ENCODE peak calls at places on chromosomes 4 and X, in six cellular contexts. One of them, this sample, is unnamed.

GRCh38 chr4:41633321-41633720 is 95.4 kb downstream of the LIMCH1 start:
- DNase-seq in stimulated activated CD8-positive, alpha-beta memory T cell treated with anti-CD3 and anti-CD28 coated beads, Interleukin-15, amount 100 ng/mL, for 4 hours: no peak
- DNase-seq in mammary epithelial cell: no peak
- DNase-seq in fibroblast of pulmonary artery: no peak
- DNase-seq in pancreas: no peak
- DNase-seq in GM03348: no peak
- DNase-seq in this sample: no peak

GRCh38 chr4:77199276-77199675 is 42.3 kb downstream of the CCNG2 start:
- DNase-seq in stimulated activated CD8-positive, alpha-beta memory T cell treated with anti-CD3 and anti-CD28 coated beads, Interleukin-15, amount 100 ng/mL, for 4 hours: no peak
- DNase-seq in mammary epithelial cell: no peak
- DNase-seq in fibroblast of pulmonary artery: no peak
- DNase-seq in pancreas: no peak
- DNase-seq in GM03348: no peak
- DNase-seq in this sample: no peak

GRCh38 chr4:42327323-42327722 is 70.0 kb upstream of the SHISA3 start:
- DNase-seq in stimulated activated CD8-positive, alpha-beta memory T cell treated with anti-CD3 and anti-CD28 coated beads, Interleukin-15, amount 100 ng/mL, for 4 hours: no peak
- DNase-seq in mammary epithelial cell: no peak
- DNase-seq in fibroblast of pulmonary artery: no peak
- DNase-seq in pancreas: no peak
- DNase-seq in GM03348: no peak
- DNase-seq in this sample: no peak

GRCh38 chr4:145189981-145190380 is 9.6 kb upstream of the OTUD4 start:
- DNase-seq in stimulated activated CD8-positive, alpha-beta memory T cell treated with anti-CD3 and anti-CD28 coated beads, Interleukin-15, amount 100 ng/mL, for 4 hours: no peak
- DNase-seq in mammary epithelial cell: no peak
- DNase-seq in fibroblast of pulmonary artery: peak; percentile 29
- DNase-seq in pancreas: no peak
- DNase-seq in GM03348: no peak
- DNase-seq in this sample: peak; percentile 33

GRCh38 chr4:11232004-11232403 is 196.7 kb downstream of the HS3ST1 start:
- DNase-seq in stimulated activated CD8-positive, alpha-beta memory T cell treated with anti-CD3 and anti-CD28 coated beads, Interleukin-15, amount 100 ng/mL, for 4 hours: no peak
- DNase-seq in mammary epithelial cell: no peak
- DNase-seq in fibroblast of pulmonary artery: peak; percentile 35
- DNase-seq in pancreas: no peak
- DNase-seq in GM03348: no peak
- DNase-seq in this sample: no peak

GRCh38 chrX:155959018-155959587 is 38.4 kb upstream of the IL9R start:
- DNase-seq in stimulated activated CD8-positive, alpha-beta memory T cell treated with anti-CD3 and anti-CD28 coated beads, Interleukin-15, amount 100 ng/mL, for 4 hours: no peak
- DNase-seq in mammary epithelial cell: no peak
- DNase-seq in fibroblast of pulmonary artery: no peak
- DNase-seq in pancreas: no peak
- DNase-seq in GM03348: no peak
- DNase-seq in this sample: no peak

GRCh38 chr4:122992111-122992510 is 69.7 kb upstream of the NUDT6 start:
- DNase-seq in stimulated activated CD8-positive, alpha-beta memory T cell treated with anti-CD3 and anti-CD28 coated beads, Interleukin-15, amount 100 ng/mL, for 4 hours: no peak
- DNase-seq in mammary epithelial cell: peak; percentile 55
- DNase-seq in fibroblast of pulmonary artery: peak; percentile 35
- DNase-seq in pancreas: no peak
- DNase-seq in GM03348: peak; percentile 16
- DNase-seq in this sample: no peak

GRCh38 chrX:107826286-107827136 is 845 bp downstream of the MID2 start:
- DNase-seq in stimulated activated CD8-positive, alpha-beta memory T cell treated with anti-CD3 and anti-CD28 coated beads, Interleukin-15, amount 100 ng/mL, for 4 hours: peak; percentile 3
- DNase-seq in mammary epithelial cell: peak; percentile 41
- DNase-seq in fibroblast of pulmonary artery: peak; percentile 66
- DNase-seq in pancreas: peak; percentile 76
- DNase-seq in GM03348: peak; percentile 56
- DNase-seq in this sample: peak; percentile 67

GRCh38 chr4:48243897-48244296 is 25.7 kb downstream of the TEC start:
- DNase-seq in stimulated activated CD8-positive, alpha-beta memory T cell treated with anti-CD3 and anti-CD28 coated beads, Interleukin-15, amount 100 ng/mL, for 4 hours: no peak
- DNase-seq in mammary epithelial cell: no peak
- DNase-seq in fibroblast of pulmonary artery: no peak
- DNase-seq in pancreas: no peak
- DNase-seq in GM03348: no peak
- DNase-seq in this sample: no peak

GRCh38 chr4:62495039-62495438 is 1294.9 kb downstream of the ADGRL3 start:
- DNase-seq in stimulated activated CD8-positive, alpha-beta memory T cell treated with anti-CD3 and anti-CD28 coated beads, Interleukin-15, amount 100 ng/mL, for 4 hours: no peak
- DNase-seq in mammary epithelial cell: peak; percentile 56
- DNase-seq in fibroblast of pulmonary artery: peak; percentile 7
- DNase-seq in pancreas: no peak
- DNase-seq in GM03348: no peak
- DNase-seq in this sample: no peak

GRCh38 chr4:123997116-123997515 is 600.5 kb downstream of the SPRY1 start:
- DNase-seq in stimulated activated CD8-positive, alpha-beta memory T cell treated with anti-CD3 and anti-CD28 coated beads, Interleukin-15, amount 100 ng/mL, for 4 hours: no peak
- DNase-seq in mammary epithelial cell: no peak
- DNase-seq in fibroblast of pulmonary artery: no peak
- DNase-seq in pancreas: no peak
- DNase-seq in GM03348: no peak
- DNase-seq in this sample: no peak

GRCh38 chr4:96260071-96260682 is 420.3 kb downstream of the PDHA2 start:
- DNase-seq in stimulated activated CD8-positive, alpha-beta memory T cell treated with anti-CD3 and anti-CD28 coated beads, Interleukin-15, amount 100 ng/mL, for 4 hours: no peak
- DNase-seq in mammary epithelial cell: no peak
- DNase-seq in fibroblast of pulmonary artery: peak; percentile 1
- DNase-seq in pancreas: no peak
- DNase-seq in GM03348: no peak
- DNase-seq in this sample: no peak

GRCh38 chr4:15702941-15703403 is at the start of gene BST1:
- DNase-seq in stimulated activated CD8-positive, alpha-beta memory T cell treated with anti-CD3 and anti-CD28 coated beads, Interleukin-15, amount 100 ng/mL, for 4 hours: peak; percentile 10
- DNase-seq in mammary epithelial cell: peak; percentile 23
- DNase-seq in fibroblast of pulmonary artery: peak; percentile 64
- DNase-seq in pancreas: peak; percentile 68
- DNase-seq in GM03348: peak; percentile 64
- DNase-seq in this sample: peak; percentile 74

GRCh38 chr4:138839574-138839973 is 176.0 kb upstream of the NOCT start:
- DNase-seq in stimulated activated CD8-positive, alpha-beta memory T cell treated with anti-CD3 and anti-CD28 coated beads, Interleukin-15, amount 100 ng/mL, for 4 hours: no peak
- DNase-seq in mammary epithelial cell: no peak
- DNase-seq in fibroblast of pulmonary artery: no peak
- DNase-seq in pancreas: no peak
- DNase-seq in GM03348: no peak
- DNase-seq in this sample: no peak

GRCh38 chr4:6221851-6222760 is 21.8 kb upstream of the JAKMIP1 start:
- DNase-seq in stimulated activated CD8-positive, alpha-beta memory T cell treated with anti-CD3 and anti-CD28 coated beads, Interleukin-15, amount 100 ng/mL, for 4 hours: no peak
- DNase-seq in mammary epithelial cell: peak; percentile 5
- DNase-seq in fibroblast of pulmonary artery: peak; percentile 6
- DNase-seq in pancreas: peak; percentile 85
- DNase-seq in GM03348: peak; percentile 62
- DNase-seq in this sample: peak; percentile 47

GRCh38 chr4:56757821-56758400 is 63.6 kb downstream of the SPINK2 start:
- DNase-seq in stimulated activated CD8-positive, alpha-beta memory T cell treated with anti-CD3 and anti-CD28 coated beads, Interleukin-15, amount 100 ng/mL, for 4 hours: peak; percentile 60
- DNase-seq in mammary epithelial cell: no peak
- DNase-seq in fibroblast of pulmonary artery: peak; percentile 80
- DNase-seq in pancreas: no peak
- DNase-seq in GM03348: peak; percentile 83
- DNase-seq in this sample: peak; percentile 95

GRCh38 chr4:94530073-94530472 is 78.3 kb downstream of the PDLIM5 start:
- DNase-seq in stimulated activated CD8-positive, alpha-beta memory T cell treated with anti-CD3 and anti-CD28 coated beads, Interleukin-15, amount 100 ng/mL, for 4 hours: no peak
- DNase-seq in mammary epithelial cell: no peak
- DNase-seq in fibroblast of pulmonary artery: no peak
- DNase-seq in pancreas: no peak
- DNase-seq in GM03348: no peak
- DNase-seq in this sample: no peak

GRCh38 chr4:15955670-15956069 is 7.3 kb downstream of the FGFBP2 start:
- DNase-seq in stimulated activated CD8-positive, alpha-beta memory T cell treated with anti-CD3 and anti-CD28 coated beads, Interleukin-15, amount 100 ng/mL, for 4 hours: no peak
- DNase-seq in mammary epithelial cell: no peak
- DNase-seq in fibroblast of pulmonary artery: peak; percentile 23
- DNase-seq in pancreas: no peak
- DNase-seq in GM03348: peak; percentile 16
- DNase-seq in this sample: peak; percentile 31

GRCh38 chr4:89248879-89249281 is 58.7 kb downstream of the GPRIN3 start:
- DNase-seq in stimulated activated CD8-positive, alpha-beta memory T cell treated with anti-CD3 and anti-CD28 coated beads, Interleukin-15, amount 100 ng/mL, for 4 hours: no peak
- DNase-seq in mammary epithelial cell: peak; percentile 37
- DNase-seq in fibroblast of pulmonary artery: no peak
- DNase-seq in pancreas: peak; percentile 81
- DNase-seq in GM03348: no peak
- DNase-seq in this sample: no peak

GRCh38 chr4:108838451-108838850 is 75.6 kb upstream of the ETNPPL start:
- DNase-seq in stimulated activated CD8-positive, alpha-beta memory T cell treated with anti-CD3 and anti-CD28 coated beads, Interleukin-15, amount 100 ng/mL, for 4 hours: no peak
- DNase-seq in mammary epithelial cell: no peak
- DNase-seq in fibroblast of pulmonary artery: no peak
- DNase-seq in pancreas: no peak
- DNase-seq in GM03348: no peak
- DNase-seq in this sample: no peak

GRCh38 chr4:97238956-97239698 is 904.1 kb downstream of the STPG2 start:
- DNase-seq in stimulated activated CD8-positive, alpha-beta memory T cell treated with anti-CD3 and anti-CD28 coated beads, Interleukin-15, amount 100 ng/mL, for 4 hours: no peak
- DNase-seq in mammary epithelial cell: no peak
- DNase-seq in fibroblast of pulmonary artery: no peak
- DNase-seq in pancreas: no peak
- DNase-seq in GM03348: no peak
- DNase-seq in this sample: no peak

GRCh38 chr4:176611351-176611750 is 181.4 kb downstream of the VEGFC start:
- DNase-seq in stimulated activated CD8-positive, alpha-beta memory T cell treated with anti-CD3 and anti-CD28 coated beads, Interleukin-15, amount 100 ng/mL, for 4 hours: no peak
- DNase-seq in mammary epithelial cell: no peak
- DNase-seq in fibroblast of pulmonary artery: no peak
- DNase-seq in pancreas: no peak
- DNase-seq in GM03348: no peak
- DNase-seq in this sample: no peak